ENCODE peak calls at places on chromosomes 11 and 22, in ten cellular contexts. V is neural progenitor cell; C is tibial nerve; A is PC-9; Y is colonic mucosa; G is body of pancreas; F is stimulated activated CD8-positive, alpha-beta memory T cell treated with anti-CD3 and anti-CD28 coated beads, Interleukin-15, amount 100 ng/mL, for 1 hour; E is anterior cingulate cortex; L is NT2/D1; T is fibroblast of villous mesenchyme. X is an unnamed sample.

GRCh38 chr11:12376259-12376971 is 956 bp upstream of the PARVA start:
- DNase-seq in V (peak; percentile 18), C (peak; percentile 41), A (no peak), Y (peak; percentile 39), G (peak; percentile 91), F (no peak), E (no peak), L (no peak), T (peak; percentile 89), X (no peak)

GRCh38 chr11:19185516-19186052 is 16.2 kb downstream of the CSRP3 start:
- DNase-seq in V (no peak), C (no peak), A (no peak), Y (no peak), G (no peak), F (no peak), E (no peak), L (no peak), T (no peak), X (no peak)

GRCh38 chr11:40797981-40798380 is 661.5 kb downstream of the LRRC4C start:
- DNase-seq in V (no peak), C (no peak), A (no peak), Y (no peak), G (no peak), F (no peak), E (no peak), L (no peak), T (no peak), X (no peak)

GRCh38 chr11:95154514-95154913 is 64.9 kb downstream of the ENDOD1 start:
- DNase-seq in V (peak; percentile 80), C (peak; percentile 43), A (peak; percentile 35), Y (peak; percentile 53), G (peak; percentile 40), F (peak; percentile 27), E (no peak), L (no peak), T (peak; percentile 48), X (peak; percentile 41)

GRCh38 chr11:73393479-73394415 is 17.5 kb downstream of the RELT start:
- DNase-seq in V (peak; percentile 85), C (peak; percentile 79), A (peak; percentile 78), Y (peak; percentile 73), G (peak; percentile 77), F (peak; percentile 34), E (peak; percentile 48), L (peak; percentile 71), T (peak; percentile 78), X (peak; percentile 41)

GRCh38 chr11:129864811-129865210 is 30.6 kb downstream of the NFRKB start:
- DNase-seq in V (no peak), C (no peak), A (peak; percentile 55), Y (no peak), G (no peak), F (no peak), E (no peak), L (no peak), T (no peak), X (no peak)

GRCh38 chr11:73335204-73335923 is 27.3 kb downstream of the ARHGEF17 start:
- DNase-seq in V (peak; percentile 83), C (peak; percentile 92), A (peak; percentile 90), Y (peak; percentile 90), G (peak; percentile 80), F (peak; percentile 72), E (peak; percentile 57), L (peak; percentile 66), T (peak; percentile 92), X (peak; percentile 33)

GRCh38 chr11:34495239-34495723 is 18.3 kb downstream of the ELF5 start:
- DNase-seq in V (no peak), C (no peak), A (peak; percentile 59), Y (no peak), G (no peak), F (no peak), E (no peak), L (no peak), T (no peak), X (peak; percentile 86)

GRCh38 chr22:42389137-42389536 is 43.1 kb downstream of the NFAM1 start:
- DNase-seq in V (no peak), C (no peak), A (no peak), Y (no peak), G (no peak), F (no peak), E (no peak), L (no peak), T (no peak), X (no peak)

GRCh38 chr22:29041408-29041807 is 20.2 kb downstream of the C22orf31 start:
- DNase-seq in V (no peak), C (no peak), A (no peak), Y (no peak), G (no peak), F (no peak), E (peak; percentile 34), L (no peak), T (peak; percentile 31), X (no peak)

GRCh38 chr22:27984723-27985122 is 65.7 kb upstream of the PITPNB start:
- DNase-seq in V (no peak), C (no peak), A (no peak), Y (no peak), G (no peak), F (no peak), E (no peak), L (no peak), T (no peak), X (no peak)

GRCh38 chr11:46363455-46363920 is 16.2 kb downstream of the DGKZ start:
- DNase-seq in V (no peak), C (no peak), A (peak; percentile 93), Y (no peak), G (no peak), F (no peak), E (peak; percentile 83), L (no peak), T (peak; percentile 44), X (peak; percentile 52)

GRCh38 chr11:34335331-34335730 is 22.5 kb downstream of the ABTB2 start:
- DNase-seq in V (no peak), C (no peak), A (no peak), Y (no peak), G (no peak), F (no peak), E (no peak), L (no peak), T (no peak), X (no peak)

GRCh38 chr11:64620286-64620962 is 29.4 kb downstream of the SLC22A12 start:
- DNase-seq in V (peak; percentile 71), C (no peak), A (no peak), Y (peak; percentile 54), G (peak; percentile 71), F (no peak), E (peak; percentile 63), L (no peak), T (peak; percentile 18), X (no peak)

GRCh38 chr22:23187201-23187600 is 6.9 kb downstream of the BCR start:
- DNase-seq in V (no peak), C (no peak), A (no peak), Y (no peak), G (no peak), F (no peak), E (no peak), L (no peak), T (no peak), X (no peak)

GRCh38 chr11:102306817-102307814 is 10.2 kb upstream of the BIRC3 start:
- DNase-seq in V (no peak), C (no peak), A (no peak), Y (no peak), G (no peak), F (no peak), E (no peak), L (no peak), T (no peak), X (no peak)

GRCh38 chr11:69358398-69359080 is 64.6 kb downstream of the MYEOV start:
- DNase-seq in V (no peak), C (no peak), A (no peak), Y (peak; percentile 11), G (no peak), F (no peak), E (no peak), L (no peak), T (no peak), X (no peak)

GRCh38 chr22:39821008-39821407 is 72.6 kb downstream of the ENTHD1 start:
- DNase-seq in V (no peak), C (no peak), A (no peak), Y (no peak), G (no peak), F (no peak), E (no peak), L (no peak), T (no peak), X (no peak)

GRCh38 chr11:45145421-45146071 is 893 bp upstream of the PRDM11 start:
- DNase-seq in V (peak; percentile 90), C (peak; percentile 42), A (no peak), Y (peak; percentile 64), G (peak; percentile 54), F (no peak), E (no peak), L (peak; percentile 73), T (peak; percentile 33), X (no peak)

GRCh38 chr11:18308242-18308641 is 13.7 kb downstream of the HPS5 start:
- DNase-seq in V (no peak), C (no peak), A (no peak), Y (no peak), G (no peak), F (no peak), E (no peak), L (no peak), T (no peak), X (no peak)

GRCh38 chr11:60345489-60345888 is 18.4 kb downstream of the MS4A6E start:
- DNase-seq in V (peak; percentile 39), C (no peak), A (no peak), Y (no peak), G (peak; percentile 32), F (no peak), E (peak; percentile 5), L (peak; percentile 35), T (no peak), X (peak; percentile 21)

GRCh38 chr11:134414772-134415765 is 3.0 kb upstream of the B3GAT1 start:
- DNase-seq in V (peak; percentile 32), C (no peak), A (no peak), Y (no peak), G (no peak), F (no peak), E (peak; percentile 43), L (no peak), T (no peak), X (no peak)